ENCODE peak calls at places on chromosomes 7 and 10, in seven cellular contexts. G is H1, W is GM12878, L is HCT116, N is endothelial cell of umbilical vein, Z is K562, B is HepG2. D is an unnamed sample.

GRCh38 chr10:118957141-118957825 is 72.2 kb upstream of the NANOS1 start:
- DNase-seq in G (no peak), W (no peak), L (no peak), N (no peak), Z (no peak), B (no peak), D (no peak)

GRCh38 chr7:152925412-152926147 is 166.0 kb downstream of the ACTR3B start:
- DNase-seq in G (peak; percentile 58), W (no peak), L (no peak), N (no peak), Z (no peak), B (no peak), D (no peak)

GRCh38 chr7:135236727-135237126 is 3.1 kb downstream of the STRA8 start:
- DNase-seq in G (no peak), W (peak; percentile 53), L (no peak), N (no peak), Z (no peak), B (no peak), D (no peak)

GRCh38 chr10:27446091-27446918 is 57.8 kb upstream of the RAB18 start:
- DNase-seq in G (no peak), W (no peak), L (peak; percentile 23), N (peak; percentile 51), Z (peak; percentile 22), B (peak; percentile 3), D (peak; percentile 55)

GRCh38 chr7:125563557-125563956 is 633.9 kb upstream of the POT1 start:
- DNase-seq in G (no peak), W (no peak), L (no peak), N (no peak), Z (no peak), B (no peak), D (no peak)

GRCh38 chr10:31320179-31320597 is 1.2 kb downstream of the ZEB1 start:
- DNase-seq in G (peak; percentile 64), W (no peak), L (no peak), N (no peak), Z (peak; percentile 18), B (no peak), D (no peak)

GRCh38 chr7:103571591-103571990 is 125.6 kb upstream of the SLC26A5 start:
- DNase-seq in G (no peak), W (no peak), L (no peak), N (no peak), Z (no peak), B (no peak), D (no peak)

GRCh38 chr7:90298145-90299038 is 22.7 kb downstream of the FAM237B start:
- DNase-seq in G (no peak), W (no peak), L (peak; percentile 29), N (peak; percentile 66), Z (peak; percentile 52), B (peak; percentile 54), D (peak; percentile 34)

GRCh38 chr7:152081088-152081487 is 55.6 kb downstream of the GALNT11 start:
- DNase-seq in G (no peak), W (no peak), L (no peak), N (no peak), Z (no peak), B (peak; percentile 95), D (peak; percentile 45)

GRCh38 chr10:3224241-3224640 is 51.7 kb upstream of the PITRM1 start:
- DNase-seq in G (no peak), W (no peak), L (no peak), N (no peak), Z (no peak), B (no peak), D (no peak)

GRCh38 chr10:92689663-92690210 is at the start of gene HHEX:
- DNase-seq in G (no peak), W (no peak), L (peak; percentile 37), N (peak; percentile 80), Z (peak; percentile 86), B (peak; percentile 56), D (no peak)

GRCh38 chr10:17841055-17841454 is 31.9 kb downstream of the MRC1 start:
- DNase-seq in G (no peak), W (no peak), L (no peak), N (no peak), Z (no peak), B (no peak), D (no peak)

GRCh38 chr10:17835688-17836087 is 26.5 kb downstream of the MRC1 start:
- DNase-seq in G (no peak), W (no peak), L (peak; percentile 72), N (no peak), Z (no peak), B (no peak), D (no peak)

GRCh38 chr10:17833656-17834055 is 24.5 kb downstream of the MRC1 start:
- DNase-seq in G (no peak), W (no peak), L (no peak), N (no peak), Z (no peak), B (no peak), D (no peak)

GRCh38 chr10:17836917-17837316 is 27.8 kb downstream of the MRC1 start:
- DNase-seq in G (peak; percentile 49), W (no peak), L (no peak), N (peak; percentile 87), Z (peak; percentile 19), B (peak; percentile 5), D (peak; percentile 34)

DNA sequence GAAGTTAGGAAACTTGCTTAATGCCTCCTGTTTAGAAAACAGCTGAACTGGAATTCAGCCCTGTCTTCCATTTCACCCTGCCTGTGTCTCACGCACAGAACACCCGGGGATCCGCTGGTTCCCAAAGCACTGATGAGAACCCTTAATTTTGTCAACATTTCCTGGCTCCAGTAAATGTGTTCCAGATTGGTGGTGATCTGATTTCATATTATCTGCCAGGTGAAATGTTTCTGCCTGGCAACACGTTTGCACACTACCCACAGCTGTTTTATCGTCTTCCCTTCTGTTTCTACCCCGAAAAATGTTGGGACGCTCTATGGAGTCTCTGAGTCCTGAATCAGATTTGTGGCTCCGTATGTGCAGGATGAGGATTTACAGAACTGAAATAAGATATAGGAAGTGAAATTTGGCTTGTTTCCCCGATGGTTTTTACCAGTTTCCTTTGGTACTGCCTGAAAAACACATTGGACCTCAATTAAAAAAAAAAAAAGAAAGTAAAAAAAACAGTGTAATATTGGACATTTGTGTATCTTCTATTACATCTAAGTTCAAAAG is 29.0 kb downstream of the MRC1 start:
- DNase-seq in G (no peak), W (no peak), L (no peak), N (no peak), Z (no peak), B (no peak), D (no peak)
- H3K9ac ChIP-seq in G (no peak overlapping the region), W (no peak overlapping the region), L (no peak overlapping the region), N (no peak overlapping the region), Z (no peak overlapping the region), B (no peak overlapping the region), D (no peak overlapping the region)

GRCh38 chr10:114027041-114027394 is 16.6 kb upstream of the ADRB1 start:
- DNase-seq in G (no peak), W (no peak), L (no peak), N (no peak), Z (no peak), B (no peak), D (no peak)
- TF ChIP-seq POLR2AphosphoS5 in G (no peak), W (no peak), L (no peak), N (no peak), Z (no peak), B (no peak), D (no peak)

GRCh38 chr7:157016024-157016351 is 5.5 kb upstream of the MNX1 start:
- DNase-seq in G (peak; percentile 50), W (no peak), L (no peak), N (no peak), Z (no peak), B (no peak), D (no peak)

GRCh38 chr7:157012113-157012547 is 1.7 kb upstream of the MNX1 start:
- DNase-seq in G (no peak), W (no peak), L (no peak), N (no peak), Z (no peak), B (no peak), D (no peak)

GRCh38 chr7:157013101-157013500 is 2.6 kb upstream of the MNX1 start:
- DNase-seq in G (peak; percentile 43), W (no peak), L (no peak), N (no peak), Z (peak; percentile 27), B (no peak), D (no peak)

GRCh38 chr7:157014635-157015555 is 4.4 kb upstream of the MNX1 start:
- DNase-seq in G (no peak), W (no peak), L (no peak), N (no peak), Z (no peak), B (no peak), D (no peak)

GRCh38 chr7:157013602-157014549 is 3.4 kb upstream of the MNX1 start:
- DNase-seq in G (peak; percentile 58), W (no peak), L (no peak), N (no peak), Z (no peak), B (no peak), D (no peak)
- TF ChIP-seq EZH2 in G (peak; percentile 46), W (no peak), L (no peak), N (no peak), Z (no peak), B (no peak), D (no peak)

GRCh38 chr7:82441916-82442478 is 1.6 kb downstream of the CACNA2D1 start:
- DNase-seq in G (no peak), W (no peak), L (no peak), N (peak; percentile 53), Z (no peak), B (no peak), D (no peak)
- H3K9ac ChIP-seq in G (no peak overlapping the region), W (no peak overlapping the region), L (no peak overlapping the region), N (peak overlapping the region; percentile 94), Z (no peak overlapping the region), B (no peak overlapping the region), D (peak overlapping the region; percentile 94)

GRCh38 chr10:125289461-125289860 is 129.1 kb upstream of the CTBP2 start:
- DNase-seq in G (no peak), W (no peak), L (no peak), N (no peak), Z (no peak), B (no peak), D (no peak)

GRCh38 chr10:125296598-125296997 is 136.2 kb upstream of the CTBP2 start:
- DNase-seq in G (no peak), W (no peak), L (no peak), N (no peak), Z (no peak), B (no peak), D (no peak)

GRCh38 chr10:125299476-125299875 is 139.1 kb upstream of the CTBP2 start:
- DNase-seq in G (no peak), W (no peak), L (no peak), N (no peak), Z (no peak), B (no peak), D (no peak)

GRCh38 chr10:125291841-125292240 is 131.5 kb upstream of the CTBP2 start:
- DNase-seq in G (no peak), W (no peak), L (no peak), N (no peak), Z (no peak), B (no peak), D (no peak)

DNA sequence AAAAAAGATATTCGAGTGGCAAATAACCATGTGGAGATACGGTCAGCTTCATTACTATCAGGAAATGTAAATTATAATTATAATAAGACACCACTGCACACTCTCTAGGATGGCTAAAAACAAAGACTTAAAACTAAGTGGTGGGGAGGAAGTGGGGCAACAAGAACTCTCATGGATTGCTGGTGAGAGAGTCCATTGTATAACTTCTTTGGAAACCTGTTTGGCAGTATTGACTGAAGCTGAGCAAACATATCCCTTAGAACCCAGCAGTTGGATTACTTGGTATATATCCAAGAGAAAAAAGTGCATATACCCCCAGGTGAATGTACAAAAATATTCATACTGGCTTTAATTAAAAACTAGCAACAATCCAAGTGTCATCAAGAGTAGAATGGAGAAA is 133.7 kb upstream of the CTBP2 start:
- DNase-seq in G (no peak), W (no peak), L (no peak), N (no peak), Z (no peak), B (no peak), D (no peak)
- TF ChIP-seq POLR2AphosphoS5 in G (no peak), W (no peak), L (no peak), N (no peak), Z (no peak), B (no peak), D (no peak)

D was measured in SK-N-MC.